ENCODE peak calls at places on chromosomes 13 and 19, in five cellular contexts. One of them, this sample, is unnamed.

GRCh38 chr13:47184311-47184710 is 287.5 kb upstream of the HTR2A start:
- DNase-seq in nephron progenitor cell: no peak
- DNase-seq in amniotic stem cell: no peak
- DNase-seq in mesenteric fat pad: no peak
- DNase-seq in stimulated activated CD4-positive, alpha-beta T cell treated with anti-CD3 and anti-CD28 coated beads, Interleukin-4, amount 100 ng/mL, for 1 hour: no peak
- DNase-seq in this sample: no peak

GRCh38 chr13:43516401-43516826 is 270.4 kb downstream of the ENOX1 start:
- DNase-seq in amniotic stem cell: no peak
- DNase-seq in mesenteric fat pad: no peak
- DNase-seq in stimulated activated CD4-positive, alpha-beta T cell treated with anti-CD3 and anti-CD28 coated beads, Interleukin-4, amount 100 ng/mL, for 1 hour: no peak
- DNase-seq in nephron progenitor cell: no peak
- DNase-seq in this sample: no peak

GRCh38 chr19:51565583-51565982 is 5.5 kb upstream of the ZNF175 start:
- DNase-seq in nephron progenitor cell: no peak
- DNase-seq in amniotic stem cell: no peak
- DNase-seq in mesenteric fat pad: no peak
- DNase-seq in stimulated activated CD4-positive, alpha-beta T cell treated with anti-CD3 and anti-CD28 coated beads, Interleukin-4, amount 100 ng/mL, for 1 hour: no peak
- DNase-seq in this sample: no peak

GRCh38 chr13:42028113-42028799 is 20.2 kb upstream of the DGKH start:
- DNase-seq in nephron progenitor cell: no peak
- DNase-seq in stimulated activated CD4-positive, alpha-beta T cell treated with anti-CD3 and anti-CD28 coated beads, Interleukin-4, amount 100 ng/mL, for 1 hour: no peak
- DNase-seq in amniotic stem cell: no peak
- DNase-seq in mesenteric fat pad: no peak
- DNase-seq in this sample: no peak

GRCh38 chr13:110251227-110251791 is 55.6 kb downstream of the COL4A1 start:
- DNase-seq in stimulated activated CD4-positive, alpha-beta T cell treated with anti-CD3 and anti-CD28 coated beads, Interleukin-4, amount 100 ng/mL, for 1 hour: no peak
- DNase-seq in amniotic stem cell: no peak
- DNase-seq in mesenteric fat pad: no peak
- DNase-seq in nephron progenitor cell: no peak
- DNase-seq in this sample: no peak

GRCh38 chr19:35404879-35405622 is 34.2 kb downstream of the GPR42 start:
- DNase-seq in stimulated activated CD4-positive, alpha-beta T cell treated with anti-CD3 and anti-CD28 coated beads, Interleukin-4, amount 100 ng/mL, for 1 hour: peak; percentile 7
- DNase-seq in amniotic stem cell: peak; percentile 31
- DNase-seq in mesenteric fat pad: no peak
- DNase-seq in nephron progenitor cell: no peak
- DNase-seq in this sample: no peak

GRCh38 chr13:27338816-27339215 is 68.2 kb downstream of the RASL11A start:
- DNase-seq in amniotic stem cell: no peak
- DNase-seq in nephron progenitor cell: no peak
- DNase-seq in mesenteric fat pad: no peak
- DNase-seq in stimulated activated CD4-positive, alpha-beta T cell treated with anti-CD3 and anti-CD28 coated beads, Interleukin-4, amount 100 ng/mL, for 1 hour: no peak
- DNase-seq in this sample: no peak

GRCh38 chr19:19403373-19403901 is 2.0 kb upstream of the GATAD2A start:
- DNase-seq in stimulated activated CD4-positive, alpha-beta T cell treated with anti-CD3 and anti-CD28 coated beads, Interleukin-4, amount 100 ng/mL, for 1 hour: no peak
- DNase-seq in nephron progenitor cell: no peak
- DNase-seq in amniotic stem cell: peak; percentile 4
- DNase-seq in mesenteric fat pad: no peak
- DNase-seq in this sample: no peak

GRCh38 chr19:13699786-13700185 is 64.5 kb upstream of the MRI1 start:
- DNase-seq in amniotic stem cell: no peak
- DNase-seq in stimulated activated CD4-positive, alpha-beta T cell treated with anti-CD3 and anti-CD28 coated beads, Interleukin-4, amount 100 ng/mL, for 1 hour: no peak
- DNase-seq in mesenteric fat pad: no peak
- DNase-seq in nephron progenitor cell: no peak
- DNase-seq in this sample: no peak

GRCh38 chr19:46945668-46946067 is 74.0 kb upstream of the NPAS1 start:
- DNase-seq in amniotic stem cell: no peak
- DNase-seq in stimulated activated CD4-positive, alpha-beta T cell treated with anti-CD3 and anti-CD28 coated beads, Interleukin-4, amount 100 ng/mL, for 1 hour: no peak
- DNase-seq in mesenteric fat pad: no peak
- DNase-seq in nephron progenitor cell: no peak
- DNase-seq in this sample: no peak

GRCh38 chr19:10461047-10461949 is 41.0 kb downstream of the PDE4A start:
- DNase-seq in nephron progenitor cell: peak; percentile 99
- DNase-seq in mesenteric fat pad: peak; percentile 97
- DNase-seq in amniotic stem cell: peak; percentile 71
- DNase-seq in stimulated activated CD4-positive, alpha-beta T cell treated with anti-CD3 and anti-CD28 coated beads, Interleukin-4, amount 100 ng/mL, for 1 hour: peak; percentile 84
- DNase-seq in this sample: peak; percentile 76

GRCh38 chr19:2695288-2695866 is 7.1 kb downstream of the GNG7 start:
- DNase-seq in mesenteric fat pad: no peak
- DNase-seq in stimulated activated CD4-positive, alpha-beta T cell treated with anti-CD3 and anti-CD28 coated beads, Interleukin-4, amount 100 ng/mL, for 1 hour: no peak
- DNase-seq in amniotic stem cell: no peak
- DNase-seq in nephron progenitor cell: no peak
- DNase-seq in this sample: peak; percentile 95

GRCh38 chr13:31214379-31214778 is 14.6 kb downstream of the B3GLCT start:
- DNase-seq in amniotic stem cell: no peak
- DNase-seq in mesenteric fat pad: no peak
- DNase-seq in nephron progenitor cell: no peak
- DNase-seq in stimulated activated CD4-positive, alpha-beta T cell treated with anti-CD3 and anti-CD28 coated beads, Interleukin-4, amount 100 ng/mL, for 1 hour: no peak
- DNase-seq in this sample: no peak

GRCh38 chr19:49580264-49581006 is at the start of gene NOSIP:
- DNase-seq in stimulated activated CD4-positive, alpha-beta T cell treated with anti-CD3 and anti-CD28 coated beads, Interleukin-4, amount 100 ng/mL, for 1 hour: peak; percentile 94
- DNase-seq in nephron progenitor cell: peak; percentile 96
- DNase-seq in amniotic stem cell: peak; percentile 95
- DNase-seq in mesenteric fat pad: peak; percentile 97
- DNase-seq in this sample: peak; percentile 91

GRCh38 chr13:63773476-63773875 is 2357.8 kb upstream of the PCDH20 start:
- DNase-seq in mesenteric fat pad: no peak
- DNase-seq in stimulated activated CD4-positive, alpha-beta T cell treated with anti-CD3 and anti-CD28 coated beads, Interleukin-4, amount 100 ng/mL, for 1 hour: no peak
- DNase-seq in nephron progenitor cell: no peak
- DNase-seq in amniotic stem cell: no peak
- DNase-seq in this sample: no peak

GRCh38 chr19:44141191-44142013 is at the start of gene ZNF234:
- DNase-seq in stimulated activated CD4-positive, alpha-beta T cell treated with anti-CD3 and anti-CD28 coated beads, Interleukin-4, amount 100 ng/mL, for 1 hour: peak; percentile 70
- DNase-seq in nephron progenitor cell: peak; percentile 77
- DNase-seq in amniotic stem cell: peak; percentile 41
- DNase-seq in mesenteric fat pad: peak; percentile 92
- DNase-seq in this sample: peak; percentile 73

GRCh38 chr13:112702983-112703379 is 13.1 kb downstream of the ATP11A start:
- DNase-seq in nephron progenitor cell: no peak
- DNase-seq in mesenteric fat pad: no peak
- DNase-seq in amniotic stem cell: no peak
- DNase-seq in stimulated activated CD4-positive, alpha-beta T cell treated with anti-CD3 and anti-CD28 coated beads, Interleukin-4, amount 100 ng/mL, for 1 hour: no peak
- DNase-seq in this sample: no peak

GRCh38 chr13:110811751-110812110 is 98.2 kb downstream of the ING1 start:
- DNase-seq in amniotic stem cell: no peak
- DNase-seq in nephron progenitor cell: no peak
- DNase-seq in stimulated activated CD4-positive, alpha-beta T cell treated with anti-CD3 and anti-CD28 coated beads, Interleukin-4, amount 100 ng/mL, for 1 hour: no peak
- DNase-seq in mesenteric fat pad: no peak
- DNase-seq in this sample: no peak

GRCh38 chr19:9967326-9967725 is 31.0 kb upstream of the OLFM2 start:
- DNase-seq in mesenteric fat pad: no peak
- DNase-seq in stimulated activated CD4-positive, alpha-beta T cell treated with anti-CD3 and anti-CD28 coated beads, Interleukin-4, amount 100 ng/mL, for 1 hour: no peak
- DNase-seq in amniotic stem cell: no peak
- DNase-seq in nephron progenitor cell: no peak
- DNase-seq in this sample: no peak

GRCh38 chr13:39818953-39819352 is 163.5 kb downstream of the COG6 start:
- DNase-seq in amniotic stem cell: no peak
- DNase-seq in stimulated activated CD4-positive, alpha-beta T cell treated with anti-CD3 and anti-CD28 coated beads, Interleukin-4, amount 100 ng/mL, for 1 hour: no peak
- DNase-seq in mesenteric fat pad: no peak
- DNase-seq in nephron progenitor cell: no peak
- DNase-seq in this sample: no peak

GRCh38 chr19:40219721-40220276 is 1.6 kb upstream of the TTC9B start:
- DNase-seq in nephron progenitor cell: no peak
- DNase-seq in mesenteric fat pad: no peak
- DNase-seq in stimulated activated CD4-positive, alpha-beta T cell treated with anti-CD3 and anti-CD28 coated beads, Interleukin-4, amount 100 ng/mL, for 1 hour: no peak
- DNase-seq in amniotic stem cell: no peak
- DNase-seq in this sample: no peak